ENCODE peak calls at places on chromosomes 13 and 19, in four cellular contexts. B, G, W and Y are unnamed samples.
A peak's percentile ranks its signal among the peaks of the same experiment; 100 is the strongest.

GRCh38 chr13:114045113-114045735 is 71.3 kb upstream of the C13orf46 start:
- DNase-seq in B (no peak), G (no peak), W (no peak), Y (no peak)

GRCh38 chr19:14073232-14073924 is 792 bp downstream of the MISP3 start:
- DNase-seq in B (no peak), G (peak; percentile 57), W (peak; percentile 83), Y (no peak)

GRCh38 chr13:20716951-20717350 is 13.5 kb downstream of the IL17D start:
- DNase-seq in B (no peak), G (no peak), W (no peak), Y (no peak)

GRCh38 chr19:18401580-18402112 is 4.2 kb upstream of the LRRC25 start:
- DNase-seq in B (no peak), G (no peak), W (no peak), Y (peak; percentile 73)

GRCh38 chr13:106357198-106357597 is 178.3 kb downstream of the EFNB2 start:
- DNase-seq in B (no peak), G (no peak), W (no peak), Y (no peak)

GRCh38 chr13:37617162-37617561 is 18.6 kb upstream of the POSTN start:
- DNase-seq in B (no peak), G (no peak), W (no peak), Y (no peak)

GRCh38 chr13:78657699-78658629 is 991 bp downstream of the OBI1 start:
- DNase-seq in B (no peak), G (no peak), W (no peak), Y (no peak)

GRCh38 chr19:13026478-13026999 is 31.3 kb downstream of the NFIX start:
- DNase-seq in B (no peak), G (no peak), W (peak; percentile 66), Y (no peak)

DNA sequence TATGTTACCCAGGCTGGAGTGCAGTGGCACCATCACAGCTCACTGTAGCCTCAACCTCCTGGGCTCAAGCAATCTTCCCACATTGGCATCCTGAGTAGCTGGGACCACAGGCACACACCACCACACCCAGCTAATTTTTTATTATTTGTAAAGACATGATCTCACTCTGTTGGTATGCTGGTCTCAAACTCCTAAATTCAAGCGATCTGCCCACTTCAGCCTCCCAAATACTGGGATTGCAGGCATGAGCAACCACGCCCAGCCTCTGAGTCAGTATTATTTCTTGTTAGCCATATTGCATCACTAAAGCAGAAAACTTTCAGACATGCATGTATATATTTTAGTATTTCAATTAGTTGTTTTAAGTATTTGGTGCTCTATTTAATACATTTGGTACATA is 376.4 kb downstream of the GPC6 start:
- DNase-seq in B (peak; percentile 5), G (no peak), W (no peak), Y (no peak)
- H3K27ac ChIP-seq in B (no peak overlapping the region), G (no peak overlapping the region), W (no peak overlapping the region), Y (no peak overlapping the region)

DNA sequence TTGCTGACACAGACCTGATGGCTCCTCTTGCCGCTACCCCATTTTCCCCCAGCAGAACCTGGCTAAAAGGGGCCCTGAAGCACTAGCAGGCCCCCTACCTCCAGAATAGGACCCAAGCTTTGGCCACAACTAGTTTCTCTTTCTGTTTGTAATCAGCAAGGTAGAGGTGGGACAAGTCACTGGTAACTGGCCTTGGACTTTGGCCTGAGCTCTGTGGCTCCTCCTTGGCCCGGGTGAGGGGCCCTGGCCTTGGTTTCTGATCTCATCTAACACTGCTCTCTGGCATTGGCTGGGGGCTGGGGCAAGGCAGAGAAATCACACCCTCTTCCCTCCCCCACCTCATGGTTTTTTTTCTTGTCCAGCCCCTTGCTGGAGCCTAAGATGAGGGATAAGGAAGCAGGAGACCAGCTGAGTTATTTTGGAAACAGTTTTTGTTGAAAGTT is 2.1 kb downstream of the CALM3 start:
- DNase-seq in B (no peak), G (no peak), W (peak; percentile 75), Y (no peak)
- H3K4me3 ChIP-seq in B (peak overlapping the region; percentile 99), G (peak overlapping the region; percentile 100), W (peak overlapping the region; percentile 18), Y (peak overlapping the region; percentile 99)

DNA sequence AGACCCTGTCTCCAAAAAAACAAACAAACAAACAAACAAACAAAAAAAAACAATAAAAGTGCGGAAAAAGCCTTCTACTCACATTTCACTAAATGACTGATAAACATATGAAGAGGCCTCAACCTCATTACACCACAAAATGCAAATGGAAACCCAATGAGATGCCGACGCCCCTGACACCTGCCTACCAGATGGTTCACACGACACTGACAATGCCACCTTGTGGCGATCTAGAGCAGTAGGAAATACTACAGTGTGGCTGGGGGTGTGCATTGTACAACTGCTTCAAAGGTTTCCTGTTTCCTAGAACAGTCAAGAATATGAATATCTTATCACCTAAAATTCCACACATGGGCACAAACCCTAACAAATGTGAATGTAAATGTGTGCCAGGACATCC is 14.0 kb downstream of the SCGB2B2 start:
- DNase-seq in B (no peak), G (no peak), W (peak; percentile 23), Y (no peak)
- TF ChIP-seq CTCF in B (no peak), G (no peak), W (no peak), Y (no peak)

GRCh38 chr19:43469160-43469480 is 3.7 kb upstream of the LYPD3 start:
- DNase-seq in B (no peak), G (no peak), W (no peak), Y (no peak)
- H3K27ac ChIP-seq in B (no peak overlapping the region), G (no peak overlapping the region), W (no peak overlapping the region), Y (no peak overlapping the region)

GRCh38 chr19:35449347-35450043 is 1.4 kb downstream of the FFAR2 start:
- DNase-seq in B (no peak), G (no peak), W (no peak), Y (no peak)

GRCh38 chr19:35455616-35456201 is 7.7 kb downstream of the FFAR2 start:
- DNase-seq in B (no peak), G (no peak), W (no peak), Y (no peak)

GRCh38 chr19:35454663-35455062 is 6.6 kb downstream of the FFAR2 start:
- DNase-seq in B (no peak), G (no peak), W (no peak), Y (no peak)

GRCh38 chr19:35447870-35448492 is at the start of gene FFAR2:
- DNase-seq in B (no peak), G (no peak), W (no peak), Y (no peak)

GRCh38 chr19:35451278-35452096 is 3.4 kb downstream of the FFAR2 start:
- DNase-seq in B (no peak), G (no peak), W (no peak), Y (no peak)
- H3K4me3 ChIP-seq in B (no peak overlapping the region), G (no peak overlapping the region), W (no peak overlapping the region), Y (no peak overlapping the region)

GRCh38 chr13:107678075-107678689 is 537.2 kb downstream of the LIG4 start:
- DNase-seq in B (no peak), G (no peak), W (no peak), Y (no peak)
- TF ChIP-seq CTCF in B (no peak), G (no peak), W (no peak), Y (no peak)

GRCh38 chr19:2625434-2625833 is 77.1 kb downstream of the GNG7 start:
- DNase-seq in B (no peak), G (no peak), W (no peak), Y (no peak)
- H3K27ac ChIP-seq in B (peak overlapping the region; percentile 54), G (no peak overlapping the region), W (no peak overlapping the region), Y (peak overlapping the region; percentile 11)

GRCh38 chr19:15251010-15251748 is 18.9 kb upstream of the EPHX3 start:
- DNase-seq in B (peak; percentile 56), G (no peak), W (no peak), Y (peak; percentile 92)
- H3K4me3 ChIP-seq in B (peak overlapping the region; percentile 64), G (peak overlapping the region; percentile 19), W (no peak overlapping the region), Y (peak overlapping the region; percentile 63)

DNA sequence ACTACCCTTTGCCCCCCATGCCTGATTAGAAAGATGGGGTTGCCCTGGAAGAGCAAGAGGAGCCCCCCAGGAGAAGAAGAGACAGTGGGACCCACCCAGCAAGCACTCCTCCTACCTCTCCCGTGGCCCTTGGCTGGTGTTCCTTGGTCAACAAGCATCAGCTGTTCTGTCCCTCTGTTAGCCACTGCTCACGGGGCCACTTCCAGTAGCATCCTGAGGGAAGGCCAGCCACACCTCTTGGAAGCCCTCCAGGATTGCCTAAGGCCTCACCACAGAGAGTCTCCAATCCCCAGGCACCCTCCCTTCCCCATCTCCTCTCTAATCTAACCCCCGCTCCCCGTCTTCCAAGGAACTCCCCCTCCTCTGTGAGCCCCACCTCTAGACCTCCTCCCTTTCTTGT is 15.1 kb upstream of the DPP9 start:
- DNase-seq in B (no peak), G (no peak), W (no peak), Y (no peak)
- TF ChIP-seq CTCF in B (no peak), G (no peak), W (no peak), Y (no peak)